ENCODE peak calls at places on chromosomes 5 and 9, in six cellular contexts. Q, Z, D, U, N and J are unnamed samples.

GRCh38 chr9:3477236-3477834 is 48.5 kb downstream of the RFX3 start:
- DNase-seq in Z (no peak), Q (no peak), D (no peak), U (no peak), N (no peak), J (no peak)

GRCh38 chr9:109520475-109521132 is 22.5 kb upstream of the PTPN3 start:
- DNase-seq in Q (peak; percentile 53), N (no peak), Z (peak; percentile 84), D (peak; percentile 86), U (no peak), J (peak; percentile 68)

GRCh38 chr9:36424289-36425055 is 24.4 kb upstream of the RNF38 start:
- DNase-seq in Q (no peak), Z (no peak), D (no peak), N (no peak), U (no peak), J (no peak)

GRCh38 chr9:72826954-72827953 is 125.6 kb downstream of the ALDH1A1 start:
- DNase-seq in D (no peak), Q (no peak), N (no peak), Z (no peak), U (no peak), J (no peak)

GRCh38 chr5:10246761-10247160 is 2.9 kb downstream of the ATPSCKMT start:
- DNase-seq in Q (no peak), D (no peak), Z (no peak), U (no peak), N (no peak), J (no peak)

GRCh38 chr9:90632680-90633207 is 9.9 kb downstream of the DIRAS2 start:
- DNase-seq in Q (no peak), D (no peak), U (no peak), N (no peak), Z (no peak), J (no peak)

GRCh38 chr5:167307042-167307441 is 984.4 kb upstream of the WWC1 start:
- DNase-seq in D (no peak), U (no peak), Q (no peak), N (no peak), Z (no peak), J (no peak)

GRCh38 chr9:124600407-124600806 is 93.2 kb upstream of the NR5A1 start:
- DNase-seq in Z (no peak), Q (no peak), U (no peak), N (no peak), D (no peak), J (no peak)

GRCh38 chr9:37969130-37969529 is 65.2 kb upstream of the SLC25A51 start:
- DNase-seq in Z (peak; percentile 26), N (no peak), U (no peak), Q (no peak), D (no peak), J (no peak)

GRCh38 chr9:87054999-87055686 is 107.8 kb upstream of the GAS1 start:
- DNase-seq in Q (no peak), D (no peak), N (no peak), Z (no peak), U (no peak), J (no peak)

GRCh38 chr9:74358944-74359343 is 138.2 kb upstream of the RORB start:
- DNase-seq in Z (no peak), D (no peak), U (no peak), Q (no peak), N (no peak), J (no peak)

GRCh38 chr5:174558190-174558589 is 166.2 kb upstream of the MSX2 start:
- DNase-seq in N (no peak), Z (no peak), U (no peak), Q (no peak), D (no peak), J (no peak)

GRCh38 chr9:122897969-122898368 is 7.2 kb downstream of the RC3H2 start:
- DNase-seq in Q (no peak), U (no peak), D (no peak), N (no peak), Z (no peak), J (no peak)

GRCh38 chr5:55232985-55233928 is at the start of gene CCNO:
- DNase-seq in D (peak; percentile 95), Z (peak; percentile 90), Q (peak; percentile 61), N (peak; percentile 38), U (peak; percentile 72), J (peak; percentile 95)

GRCh38 chr5:154484393-154484944 is 6.4 kb upstream of the HAND1 start:
- DNase-seq in U (no peak), Q (no peak), D (no peak), N (no peak), Z (no peak), J (no peak)

GRCh38 chr5:154480847-154481246 is 2.8 kb upstream of the HAND1 start:
- DNase-seq in Z (no peak), D (no peak), N (no peak), Q (no peak), U (no peak), J (no peak)

GRCh38 chr5:154483654-154484392 is 5.8 kb upstream of the HAND1 start:
- DNase-seq in U (no peak), N (no peak), D (no peak), Z (no peak), Q (no peak), J (peak; percentile 57)

GRCh38 chr5:154481584-154482381 is 3.8 kb upstream of the HAND1 start:
- DNase-seq in Q (no peak), N (no peak), D (no peak), U (no peak), Z (no peak), J (no peak)

GRCh38 chr5:154482528-154483449 is 4.8 kb upstream of the HAND1 start:
- DNase-seq in Q (no peak), N (no peak), Z (peak; percentile 76), U (no peak), D (no peak), J (no peak)
- H3K27me3 ChIP-seq in Q (peaks cover 25% of the 10 kb centered on the region), N (peaks cover 88% of the 10 kb centered on the region), Z (peaks cover 94% of the 10 kb centered on the region), U (peaks cover 100% of the 10 kb centered on the region), D (no peaks in the 10 kb centered on the region), J (peaks cover 99% of the 10 kb centered on the region)

GRCh38 chr9:77013932-77014596 is 5.4 kb upstream of the FOXB2 start:
- DNase-seq in D (no peak), U (no peak), Z (no peak), Q (no peak), N (no peak), J (peak; percentile 79)

GRCh38 chr9:77011973-77012817 is 7.3 kb upstream of the FOXB2 start:
- DNase-seq in D (peak; percentile 61), Z (peak; percentile 86), N (peak; percentile 42), U (peak; percentile 48), Q (peak; percentile 40), J (peak; percentile 88)

GRCh38 chr9:77014597-77015263 is 4.7 kb upstream of the FOXB2 start:
- DNase-seq in U (no peak), Z (no peak), Q (no peak), N (no peak), D (no peak), J (peak; percentile 72)

GRCh38 chr9:77015291-77016048 is 4.0 kb upstream of the FOXB2 start:
- DNase-seq in Z (no peak), U (no peak), D (no peak), N (no peak), Q (no peak), J (peak; percentile 61)

DNA sequence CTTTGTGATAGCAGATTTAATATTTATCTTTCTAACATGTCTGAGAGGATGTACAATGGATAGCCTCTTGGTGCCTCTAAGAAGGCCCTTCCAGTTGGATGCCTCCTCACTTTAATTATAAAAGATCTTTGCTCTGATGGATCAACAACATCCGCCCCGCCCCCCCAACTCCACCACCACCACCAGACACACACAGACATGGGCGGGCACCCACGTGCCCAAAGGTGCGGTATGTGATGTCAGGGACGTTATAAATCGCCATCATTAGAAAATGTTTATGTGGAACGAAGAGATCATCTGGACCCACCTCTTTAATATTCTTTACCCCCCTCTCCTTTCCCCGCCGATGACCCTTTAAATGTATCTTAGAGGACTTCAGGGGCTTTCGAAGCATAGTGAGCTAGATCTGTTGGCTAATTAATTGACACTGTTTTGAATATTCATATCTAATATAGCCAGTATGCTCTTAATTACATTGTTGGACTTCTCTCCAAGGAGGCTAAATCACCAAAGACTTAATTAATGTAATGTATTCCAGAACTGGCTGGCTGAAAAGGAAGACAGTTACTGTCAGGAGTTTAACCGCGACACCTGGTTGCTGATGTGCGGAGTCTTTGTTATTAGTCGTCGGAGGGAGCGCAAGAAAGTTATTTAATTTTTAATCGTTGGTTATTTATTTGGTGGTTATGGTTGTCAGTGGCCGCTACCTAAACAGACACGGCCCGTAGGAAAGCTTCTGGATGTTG is 6.1 kb upstream of the FOXB2 start:
- DNase-seq in N (no peak), Z (no peak), D (no peak), U (no peak), Q (no peak), J (peak; percentile 40)
- H3K27me3 ChIP-seq in N (peaks cover 48% of the 10 kb centered on the region), Z (peaks cover 92% of the 10 kb centered on the region), D (no peaks in the 10 kb centered on the region), U (peaks cover 99% of the 10 kb centered on the region), Q (peaks cover 4% of the 10 kb centered on the region), J (peaks cover 78% of the 10 kb centered on the region)

DNA sequence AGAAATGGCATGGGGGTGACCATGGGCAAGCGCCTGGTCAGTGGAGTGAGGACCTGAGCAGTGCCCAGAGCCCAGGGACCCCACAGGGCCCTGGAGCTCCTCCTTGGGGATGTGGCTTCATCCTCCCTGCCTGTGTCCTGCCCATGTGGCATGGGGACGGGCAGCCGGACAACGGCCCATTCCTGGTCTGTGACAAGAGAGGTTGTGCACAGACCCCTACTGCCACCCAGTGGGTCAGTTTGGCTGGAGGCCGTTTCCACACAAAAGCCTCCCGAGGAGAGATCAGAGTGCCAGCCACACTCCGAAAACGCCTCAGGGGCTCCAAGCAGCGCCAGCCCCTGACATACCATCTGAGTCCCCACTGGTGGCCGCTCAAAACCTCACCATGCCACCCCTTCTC is 19.8 kb downstream of the SLC6A18 start:
- DNase-seq in U (no peak), N (no peak), Z (peak; percentile 12), D (no peak), Q (no peak), J (peak; percentile 77)
- H3K27me3 ChIP-seq in U (peaks cover 8% of the 10 kb centered on the region), N (peaks cover 6% of the 10 kb centered on the region), Z (no peaks in the 10 kb centered on the region), D (no peaks in the 10 kb centered on the region), Q (no peaks in the 10 kb centered on the region), J (no peaks in the 10 kb centered on the region)

GRCh38 chr5:151897896-151898295 is 26.8 kb downstream of the GLRA1 start:
- DNase-seq in D (no peak), Z (no peak), N (no peak), U (no peak), Q (no peak), J (no peak)
- H3K27me3 ChIP-seq in D (no peaks in the 10 kb centered on the region), Z (peaks cover 13% of the 10 kb centered on the region), N (no peaks in the 10 kb centered on the region), U (peaks cover 2% of the 10 kb centered on the region), Q (no peaks in the 10 kb centered on the region), J (peaks cover 41% of the 10 kb centered on the region)